ENCODE peak calls at places on chromosome 11, in four cellular contexts. O, Z, H and Q are unnamed samples. For H3K9me3, the result is how much of the 10 kb centered on the place peaks cover.

GRCh38 chr11:30789270-30789669 is 203.1 kb upstream of the MPPED2 start:
- DNase-seq in O (peak), Z (peak), H (no peak), Q (no peak)

GRCh38 chr11:119531091-119531490 is 108.1 kb upstream of the THY1 start:
- DNase-seq in O (no peak), Z (no peak), H (no peak), Q (no peak)

GRCh38 chr11:81915045-81915444 is 818.6 kb downstream of the FAM181B start:
- DNase-seq in O (no peak), Z (peak), H (no peak), Q (no peak)

GRCh38 chr11:129596361-129596760 is 219.3 kb upstream of the TMEM45B start:
- DNase-seq in O (no peak), Z (no peak), H (no peak), Q (no peak)

GRCh38 chr11:1994121-1994520 is 3.5 kb downstream of the H19 start:
- DNase-seq in O (no peak), Z (no peak), H (no peak), Q (peak)

GRCh38 chr11:109062445-109062844 is 359.5 kb upstream of the C11orf87 start:
- DNase-seq in O (peak), Z (peak), H (no peak), Q (no peak)

GRCh38 chr11:36565033-36565610 is 2.7 kb upstream of the RAG1 start:
- DNase-seq in O (no peak), Z (no peak), H (no peak), Q (no peak)

GRCh38 chr11:132650969-132651720 is 881.2 kb downstream of the OPCML start:
- DNase-seq in O (no peak), Z (no peak), H (peak), Q (no peak)

GRCh38 chr11:73597340-73597955 is 464 bp downstream of the FAM168A start:
- DNase-seq in O (no peak), Z (no peak), H (no peak), Q (no peak)

GRCh38 chr11:123069878-123070821 is 8.2 kb upstream of the HSPA8 start:
- DNase-seq in O (no peak), Z (no peak), H (no peak), Q (no peak)

GRCh38 chr11:67429038-67429668 is 859 bp downstream of the RPS6KB2 start:
- DNase-seq in O (no peak), Z (no peak), H (no peak), Q (no peak)

GRCh38 chr11:28596816-28597215 is 488.6 kb downstream of the METTL15 start:
- DNase-seq in O (no peak), Z (no peak), H (no peak), Q (no peak)

GRCh38 chr11:63858628-63859550 is 20.0 kb downstream of the MARK2 start:
- DNase-seq in O (peak), Z (peak), H (no peak), Q (no peak)

GRCh38 chr11:68043029-68043348 is 4.2 kb downstream of the TCIRG1 start:
- DNase-seq in O (no peak), Z (no peak), H (no peak), Q (no peak)

GRCh38 chr11:1087961-1088926 is 13.6 kb downstream of the MUC2 start:
- DNase-seq in O (no peak), Z (no peak), H (no peak), Q (no peak)

GRCh38 chr11:65546217-65546958 is 11.8 kb downstream of the LTBP3 start:
- DNase-seq in O (no peak), Z (no peak), H (peak), Q (no peak)

GRCh38 chr11:69364901-69365300 is 70.9 kb downstream of the MYEOV start:
- DNase-seq in O (peak), Z (peak), H (no peak), Q (peak)

GRCh38 chr11:2300936-2301630 is 635 bp downstream of the C11orf21 start:
- DNase-seq in O (no peak), Z (no peak), H (peak), Q (no peak)

GRCh38 chr11:10892250-10892649 is 34.4 kb upstream of the ZBED5 start:
- DNase-seq in O (no peak), Z (no peak), H (no peak), Q (no peak)

GRCh38 chr11:8698917-8699441 is 16.4 kb downstream of the RPL27A start:
- DNase-seq in O (no peak), Z (no peak), H (no peak), Q (peak)

GRCh38 chr11:122796128-122796717 is 42.1 kb upstream of the CRTAM start:
- DNase-seq in O (peak), Z (peak), H (peak), Q (no peak)

GRCh38 chr11:112355726-112356125 is 95.1 kb upstream of the PLET1 start:
- DNase-seq in O (peak), Z (peak), H (peak), Q (no peak)

GRCh38 chr11:68048681-68049508 is 10.1 kb downstream of the TCIRG1 start:
- DNase-seq in O (no peak), Z (no peak), H (no peak), Q (no peak)

GRCh38 chr11:86952221-86952875 is 2.8 kb downstream of the FZD4 start:
- DNase-seq in O (no peak), Z (no peak), H (no peak), Q (no peak)
- H3K4me3 ChIP-seq in O (no peak), Z (no peak), H (peak), Q (no peak)

GRCh38 chr11:55572548-55572947 is 620 bp downstream of the OR4C16 start:
- DNase-seq in O (no peak), Z (no peak), H (no peak), Q (no peak)
- H3K9me3 ChIP-seq in O (under half), Z (under half), H (under half), Q (under half)

DNA sequence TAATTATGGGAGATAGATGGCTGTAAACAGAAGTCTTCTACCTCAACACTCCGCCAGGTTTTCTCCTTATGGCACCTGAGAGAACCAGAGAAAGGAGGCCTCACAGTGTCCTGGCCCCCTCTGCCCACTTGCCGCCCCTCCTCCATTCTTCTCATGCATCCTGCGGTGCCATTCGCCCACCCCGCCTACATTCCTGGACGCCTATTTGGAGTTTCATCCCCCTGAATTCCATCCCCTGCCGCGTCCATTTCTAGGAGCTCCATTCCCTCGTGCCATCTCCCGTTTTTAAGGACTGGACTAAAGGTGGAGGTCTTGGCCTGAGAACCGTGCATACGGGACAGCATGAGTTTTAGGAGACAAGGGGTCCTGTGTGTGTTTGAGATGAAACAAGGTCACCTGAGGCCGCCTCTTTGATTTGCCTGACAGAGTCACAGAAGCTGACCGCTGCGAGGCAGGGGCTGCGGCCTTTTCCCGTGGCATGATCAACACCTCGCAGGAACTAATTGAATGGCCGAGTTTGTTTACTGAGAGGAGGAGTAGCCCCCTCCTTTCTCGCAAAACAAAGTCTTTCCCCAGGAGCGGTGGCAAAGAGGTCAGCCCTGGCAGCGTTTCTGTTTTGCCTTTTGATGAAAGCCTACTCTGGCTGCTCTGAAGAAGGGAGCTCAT is 246.2 kb downstream of the ST3GAL4 start:
- DNase-seq in O (no peak), Z (no peak), H (no peak), Q (no peak)
- H3K4me3 ChIP-seq in O (no peak), Z (no peak), H (no peak), Q (no peak)

DNA sequence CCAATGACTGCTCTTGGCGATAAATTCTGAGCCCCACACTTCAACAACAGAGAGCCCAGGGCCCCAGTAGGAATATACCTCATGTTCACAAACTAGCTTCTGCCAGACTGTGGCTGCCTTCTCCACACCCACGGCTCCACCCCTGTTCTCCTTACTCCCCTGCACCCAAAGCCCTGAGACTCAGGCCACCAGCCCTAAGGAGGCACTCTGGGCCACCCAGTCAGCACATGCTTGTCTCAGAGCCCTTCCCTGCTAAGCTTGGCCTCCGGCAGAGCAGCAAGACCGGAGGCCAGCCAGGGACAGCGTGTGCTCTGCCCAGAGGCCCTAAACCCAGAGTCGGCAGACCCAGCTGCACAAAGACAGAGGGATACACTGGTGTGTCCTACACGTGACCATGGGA is 27.9 kb downstream of the SPATA19 start:
- DNase-seq in O (no peak), Z (no peak), H (no peak), Q (no peak)
- H3K9me3 ChIP-seq in O (half or more), Z (under half), H (under half), Q (under half)

GRCh38 chr11:104541706-104542105 is 356.6 kb downstream of the CASP12 start:
- DNase-seq in O (no peak), Z (no peak), H (no peak), Q (no peak)
- H3K4me3 ChIP-seq in O (no peak), Z (no peak), H (no peak), Q (no peak)

DNA sequence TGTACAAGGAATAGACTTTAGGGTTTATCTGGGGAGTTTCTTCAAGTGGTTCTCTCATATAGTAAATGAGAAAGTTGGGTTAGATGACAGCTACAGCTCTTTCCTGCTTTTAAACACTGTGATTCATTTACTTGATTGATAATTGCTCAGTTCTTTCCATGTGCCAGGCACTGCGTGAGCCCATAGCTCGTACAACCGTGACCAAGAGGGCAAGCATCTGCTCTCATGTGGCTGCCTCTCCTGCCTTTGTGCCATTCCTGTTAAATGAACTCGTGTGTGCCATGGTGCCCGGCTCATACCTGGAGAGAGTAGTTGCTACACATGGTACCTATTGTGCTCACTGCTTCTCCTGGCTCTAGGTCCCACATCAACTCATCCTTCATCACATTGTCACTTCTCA is 206.3 kb downstream of the SNX19 start:
- DNase-seq in O (peak), Z (no peak), H (no peak), Q (no peak)
- H3K9me3 ChIP-seq in O (under half), Z (under half), H (under half), Q (under half)

DNA sequence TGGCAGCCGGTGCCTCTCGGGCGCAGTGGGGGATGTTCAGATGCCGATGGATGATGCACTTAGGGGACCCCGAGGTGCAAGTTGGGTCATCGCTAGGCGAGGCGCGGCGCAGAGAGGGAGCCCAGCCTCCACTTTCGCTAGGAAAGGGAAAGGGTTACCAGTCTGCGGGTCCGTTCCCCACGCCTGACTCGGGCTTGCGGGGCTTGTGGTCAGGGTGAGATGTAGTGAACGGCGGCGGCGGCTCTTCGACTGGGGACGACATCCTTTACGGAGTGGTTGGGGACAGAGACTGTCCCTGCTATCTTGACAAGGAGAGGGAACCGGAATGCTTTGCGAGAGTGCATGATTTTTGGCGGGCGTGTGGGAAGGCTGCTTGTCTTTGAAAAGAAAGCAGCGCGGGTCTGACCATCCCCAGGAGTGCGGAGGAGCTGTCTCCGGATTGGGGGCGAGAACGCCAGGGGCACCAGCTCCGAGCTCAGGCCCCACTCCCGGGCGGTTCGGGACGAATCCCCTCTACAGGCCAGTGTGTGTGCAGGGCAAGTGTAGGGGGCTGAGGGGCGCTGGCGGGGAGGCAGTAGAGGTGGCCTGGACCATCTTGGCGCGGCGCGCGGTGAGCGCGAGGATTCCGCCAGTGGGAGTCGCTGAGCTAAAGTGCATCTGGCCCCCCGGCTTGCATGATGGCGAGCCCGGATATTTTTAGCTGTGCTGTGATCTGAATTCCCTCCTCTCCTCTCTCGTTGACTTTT is 1.1 kb downstream of the FAT3 start:
- DNase-seq in O (no peak), Z (peak), H (no peak), Q (peak)
- H3K4me3 ChIP-seq in O (peak), Z (peak), H (peak), Q (no peak)

GRCh38 chr11:106306942-106307341 is 229.5 kb downstream of the AASDHPPT start:
- DNase-seq in O (no peak), Z (peak), H (no peak), Q (no peak)
- H3K9me3 ChIP-seq in O (under half), Z (under half), H (under half), Q (under half)

GRCh38 chr11:43962383-43962969 is 20.0 kb downstream of the C11orf96 start:
- DNase-seq in O (no peak), Z (no peak), H (no peak), Q (no peak)
- H3K4me3 ChIP-seq in O (no peak), Z (no peak), H (no peak), Q (no peak)

DNA sequence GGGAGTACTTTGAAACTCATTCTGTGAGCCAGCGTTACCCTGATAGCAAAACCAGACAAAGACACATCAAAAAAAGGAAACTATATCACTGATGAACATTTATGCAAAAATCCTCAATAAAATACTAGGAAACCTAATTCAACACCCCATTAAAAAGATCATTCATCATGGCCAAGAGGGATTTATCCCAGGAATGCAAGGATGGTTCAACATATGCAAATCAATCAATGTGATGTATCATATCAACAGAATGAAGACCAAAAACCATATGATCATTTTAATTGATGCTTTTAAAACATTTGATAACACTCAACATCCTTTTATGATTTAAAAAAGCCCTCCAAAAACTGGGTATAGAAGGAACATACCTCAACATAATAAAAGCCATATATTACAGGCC is 19.8 kb downstream of the RRP8 start:
- DNase-seq in O (no peak), Z (no peak), H (no peak), Q (no peak)
- H3K9me3 ChIP-seq in O (under half), Z (under half), H (under half), Q (under half)